ENCODE peak calls at places on chromosomes 1 and 21, in five cellular contexts. I is activated CD4-positive, CD25-positive, alpha-beta regulatory T cell treated with anti-CD3 and anti-CD28 coated beads, Interleukin-2, amount 50 U/mL, for 16 hours; A is mesendoderm; W is IMR-90; O is fibroblast of pulmonary artery. C is an unnamed sample.

GRCh38 chr1:108000620-108001105 is 35.7 kb upstream of the VAV3 start:
- DNase-seq in I (no peak), A (no peak), W (peak), O (peak), C (peak)

GRCh38 chr1:186112280-186112679 is 262.8 kb downstream of the TPR start:
- DNase-seq in A (peak), O (no peak), W (no peak), I (no peak), C (no peak)

GRCh38 chr1:94125551-94126514 is 4.9 kb upstream of the ABCA4 start:
- DNase-seq in A (peak), I (no peak), W (no peak), O (no peak), C (no peak)

GRCh38 chr1:44545961-44546360 is 128.3 kb downstream of the TMEM53 start:
- DNase-seq in W (no peak), O (no peak), I (no peak), A (peak), C (no peak)

GRCh38 chr1:185450123-185450788 is 133.2 kb upstream of the IVNS1ABP start:
- DNase-seq in I (no peak), A (no peak), W (no peak), O (no peak), C (no peak)

GRCh38 chr1:6200188-6200809 is 904 bp upstream of the RPL22 start:
- DNase-seq in W (no peak), I (no peak), A (peak), O (no peak), C (no peak)

GRCh38 chr1:40819101-40819500 is 35.5 kb downstream of the KCNQ4 start:
- DNase-seq in A (no peak), W (no peak), I (no peak), O (no peak), C (no peak)

GRCh38 chr1:179824265-179824664 is 53.3 kb downstream of the TOR1AIP2 start:
- DNase-seq in I (no peak), O (no peak), A (no peak), W (no peak), C (no peak)

GRCh38 chr1:228397454-228397786 is 9.2 kb downstream of the TRIM11 start:
- DNase-seq in W (no peak), I (no peak), O (no peak), A (no peak), C (no peak)

GRCh38 chr1:195481293-195481692 is 1126.9 kb downstream of the KCNT2 start:
- DNase-seq in I (no peak), A (peak), O (no peak), W (no peak), C (no peak)

GRCh38 chr1:24970399-24970753 is 40.3 kb upstream of the RUNX3 start:
- DNase-seq in I (no peak), A (peak), W (peak), O (peak), C (peak)

GRCh38 chr1:40868051-40868723 is 6.0 kb upstream of the CITED4 start:
- DNase-seq in I (no peak), O (peak), A (no peak), W (peak), C (peak)

GRCh38 chr1:65150583-65151263 is 2.7 kb downstream of the AK4 start:
- DNase-seq in O (no peak), I (no peak), W (no peak), A (no peak), C (no peak)

GRCh38 chr1:153545067-153546055 is at the start of gene S100A4:
- DNase-seq in W (peak), I (peak), O (peak), A (peak), C (peak)

GRCh38 chr1:99600782-99601181 is 45.1 kb upstream of the PALMD start:
- DNase-seq in O (peak), A (no peak), W (no peak), I (no peak), C (peak)

GRCh38 chr1:171438441-171438840 is 46.9 kb upstream of the PRRC2C start:
- DNase-seq in W (peak), A (no peak), I (no peak), O (peak), C (peak)

GRCh38 chr1:203860396-203860951 is 925 bp upstream of the SNRPE start:
- DNase-seq in W (peak), I (no peak), A (no peak), O (peak), C (no peak)

GRCh38 chr1:14851775-14852174 is 253.3 kb downstream of the KAZN start:
- DNase-seq in W (no peak), I (no peak), A (no peak), O (no peak), C (no peak)

GRCh38 chr1:225755668-225756294 is 21.8 kb upstream of the SRP9 start:
- DNase-seq in A (no peak), W (no peak), I (no peak), O (no peak), C (no peak)

GRCh38 chr21:32878654-32879053 is 107.1 kb upstream of the PAXBP1 start:
- DNase-seq in O (no peak), A (no peak), W (no peak), I (no peak), C (no peak)

GRCh38 chr1:169309178-169310166 is 58.1 kb downstream of the NME7 start:
- DNase-seq in W (no peak), I (no peak), A (no peak), O (no peak), C (no peak)

GRCh38 chr1:205998457-205999241 is 4.5 kb downstream of the RAB7B start:
- DNase-seq in W (no peak), A (no peak), O (no peak), I (no peak), C (no peak)

GRCh38 chr1:160519542-160520435 is 3.3 kb downstream of the SLAMF6 start:
- DNase-seq in I (no peak), A (peak), W (no peak), O (no peak), C (no peak)

GRCh38 chr21:45848805-45849204 is 132.8 kb upstream of the COL6A1 start:
- DNase-seq in A (no peak), I (no peak), O (no peak), W (no peak), C (no peak)

GRCh38 chr21:14881863-14882262 is 182.9 kb downstream of the NRIP1 start:
- DNase-seq in W (no peak), A (no peak), O (no peak), I (no peak), C (no peak)

GRCh38 chr1:35768350-35769187 is 1.2 kb downstream of the CLSPN start:
- DNase-seq in I (no peak), W (no peak), O (peak), A (peak), C (no peak)

GRCh38 chr1:22529901-22530621 is 33.2 kb upstream of the EPHA8 start:
- DNase-seq in W (no peak), A (peak), O (peak), I (no peak), C (no peak)

GRCh38 chr1:32933742-32934322 is 30.8 kb downstream of the RNF19B start:
- DNase-seq in A (peak), I (no peak), O (peak), W (peak), C (no peak)

GRCh38 chr1:208237241-208237640 is 6.9 kb downstream of the PLXNA2 start:
- DNase-seq in O (peak), I (no peak), A (no peak), W (no peak), C (no peak)

GRCh38 chr1:152013664-152014237 is 20.1 kb upstream of the S100A10 start:
- DNase-seq in O (peak), A (peak), W (peak), I (no peak), C (no peak)

GRCh38 chr21:28793043-28793442 is 199.6 kb downstream of the LTN1 start:
- DNase-seq in A (peak), O (peak), I (no peak), W (peak), C (peak)

GRCh38 chr1:204074274-204075115 is 1.6 kb downstream of the SOX13 start:
- DNase-seq in W (peak), O (peak), A (peak), I (no peak), C (peak)

GRCh38 chr1:116314305-116314919 is 58.6 kb upstream of the ATP1A1 start:
- DNase-seq in O (peak), A (no peak), W (no peak), I (no peak), C (no peak)

GRCh38 chr1:11188381-11188780 is 774 bp upstream of the ANGPTL7 start:
- DNase-seq in W (no peak), I (no peak), A (no peak), O (peak), C (no peak)

GRCh38 chr1:32701421-32701911 is 1.1 kb downstream of the SYNC start:
- DNase-seq in I (no peak), O (no peak), A (no peak), W (no peak), C (no peak)

GRCh38 chr1:180494370-180494769 is 8.0 kb downstream of the ACBD6 start:
- DNase-seq in A (no peak), W (no peak), O (no peak), I (no peak), C (no peak)

GRCh38 chr21:44800971-44801467 is 601 bp downstream of the UBE2G2 start:
- DNase-seq in I (no peak), A (peak), O (peak), W (peak), C (no peak)